ENCODE peak calls at places on chromosomes 16 and 17, in four cellular contexts. H is SJSA1, T is dorsolateral prefrontal cortex, E is Peyer's patch. D is an unnamed sample.
A peak's percentile ranks its signal among the peaks of the same experiment; 100 is the strongest.

GRCh38 chr16:69711115-69711740 is 15.1 kb downstream of the NQO1 start:
- DNase-seq in H (no peak), E (no peak), T (no peak), D (no peak)

GRCh38 chr17:55641559-55642160 is 81.0 kb downstream of the TMEM100 start:
- DNase-seq in H (peak; percentile 31), E (peak; percentile 41), T (no peak), D (peak; percentile 5)

GRCh38 chr17:40191237-40192208 is 14.3 kb downstream of the RAPGEFL1 start:
- DNase-seq in E (peak; percentile 83), H (peak; percentile 63), T (peak; percentile 63), D (peak; percentile 65)

GRCh38 chr17:38604479-38605229 is 1.1 kb downstream of the SRCIN1 start:
- DNase-seq in E (no peak), T (peak; percentile 83), H (no peak), D (no peak)

GRCh38 chr17:11296994-11297393 is 56.0 kb downstream of the SHISA6 start:
- DNase-seq in H (no peak), T (no peak), E (no peak), D (no peak)

GRCh38 chr16:57025941-57026777 is 36.8 kb downstream of the NLRC5 start:
- DNase-seq in H (no peak), T (no peak), E (no peak), D (no peak)

GRCh38 chr16:86726340-86726739 is 148.0 kb downstream of the FOXL1 start:
- DNase-seq in E (no peak), T (no peak), H (no peak), D (no peak)

GRCh38 chr16:65235339-65236177 is 113.7 kb upstream of the CDH11 start:
- DNase-seq in T (no peak), E (no peak), H (no peak), D (no peak)

GRCh38 chr17:39622380-39623006 is 4.3 kb upstream of the PPP1R1B start:
- DNase-seq in E (peak; percentile 27), H (no peak), T (no peak), D (no peak)

GRCh38 chr17:81339180-81339501 is 44.0 kb upstream of the SLC38A10 start:
- DNase-seq in T (no peak), E (no peak), H (no peak), D (no peak)

GRCh38 chr17:81342062-81342699 is 47.1 kb upstream of the SLC38A10 start:
- DNase-seq in T (no peak), E (no peak), H (no peak), D (no peak)

GRCh38 chr17:81341347-81342061 is 46.4 kb upstream of the SLC38A10 start:
- DNase-seq in T (no peak), E (no peak), H (no peak), D (no peak)

GRCh38 chr17:81339502-81340296 is 44.6 kb upstream of the SLC38A10 start:
- DNase-seq in T (no peak), E (no peak), H (no peak), D (no peak)

DNA sequence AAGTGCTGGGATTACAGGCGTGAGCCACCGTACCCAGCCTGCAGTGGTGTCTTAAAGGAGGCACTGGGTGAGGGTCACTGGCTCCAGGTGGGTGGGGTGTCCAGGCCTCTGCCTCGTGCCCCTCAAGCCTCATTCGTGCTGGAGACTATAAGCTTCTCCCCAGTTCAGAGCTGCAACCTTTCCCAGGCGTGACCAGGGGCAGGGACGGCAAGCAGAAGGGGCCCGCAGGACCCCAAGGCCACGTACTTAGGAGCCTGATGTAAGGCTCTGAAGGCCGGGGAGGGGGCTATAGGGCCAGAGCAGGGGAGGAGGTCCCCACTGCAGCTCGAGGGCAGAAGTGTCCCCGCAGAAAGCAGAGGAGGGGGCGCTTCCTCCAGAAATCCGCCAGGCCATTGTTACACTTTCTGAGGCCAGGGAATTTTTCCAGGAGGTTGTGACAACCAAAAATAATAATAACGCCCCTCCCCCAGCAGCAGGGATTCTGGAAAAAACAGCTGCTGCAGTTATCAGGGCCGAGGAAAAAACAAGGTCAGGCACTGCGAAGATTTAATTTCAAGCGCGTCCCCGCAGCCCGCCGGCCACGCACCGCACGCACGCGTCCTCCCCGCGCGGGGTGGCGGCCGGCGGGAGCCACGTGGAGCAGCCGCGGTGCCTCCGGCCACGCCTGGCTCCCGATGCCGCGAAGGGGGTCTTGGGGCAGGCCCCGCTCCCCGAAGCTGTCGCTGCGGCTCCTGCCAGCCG is 45.7 kb upstream of the SLC38A10 start:
- DNase-seq in T (no peak), E (no peak), H (no peak), D (no peak)
- H3K4me3 ChIP-seq in T (peak overlapping the region; percentile 76), E (peak overlapping the region; percentile 85), H (no peak overlapping the region), D (no peak overlapping the region)

DNA sequence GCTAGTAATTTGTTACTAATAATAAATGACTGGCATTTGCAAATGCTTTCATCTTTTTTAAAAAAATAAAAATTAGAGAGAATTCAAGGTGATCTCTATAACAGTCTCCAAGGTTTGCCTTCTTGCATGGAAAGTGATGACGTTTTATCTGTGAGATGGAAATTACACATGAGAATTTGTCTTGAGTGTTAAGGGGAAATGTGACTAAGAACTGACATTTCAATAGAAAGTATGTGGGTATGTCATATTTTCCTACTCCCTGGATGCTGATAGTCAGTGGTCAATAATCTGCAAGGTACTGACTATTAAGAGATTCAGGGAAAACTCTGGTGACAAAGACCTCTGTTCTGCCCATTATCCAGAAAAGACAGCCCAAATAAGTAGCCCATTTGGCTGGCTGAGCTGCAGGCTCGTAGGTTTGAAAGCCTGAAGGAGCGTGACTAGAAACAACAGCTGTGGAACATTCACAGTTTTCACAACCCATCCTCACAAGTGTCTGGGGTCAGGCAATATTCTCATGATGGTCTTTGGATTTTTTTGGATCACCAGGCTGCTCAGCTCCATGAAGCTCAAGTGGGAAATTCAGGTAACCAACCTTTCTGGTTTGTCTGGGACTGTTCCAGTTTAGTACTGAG is 49.7 kb upstream of the WSCD1 start:
- DNase-seq in H (no peak), E (no peak), T (no peak), D (no peak)
- H3K27me3 ChIP-seq in H (no peaks in the 10 kb centered on the region), E (no peaks in the 10 kb centered on the region), T (no peaks in the 10 kb centered on the region), D (no peaks in the 10 kb centered on the region)

GRCh38 chr17:36932383-36933173 is 4.7 kb upstream of the LHX1 start:
- DNase-seq in H (no peak), T (no peak), E (no peak), D (no peak)

GRCh38 chr17:36933174-36934143 is 3.8 kb upstream of the LHX1 start:
- DNase-seq in T (no peak), H (no peak), E (no peak), D (no peak)

GRCh38 chr17:36930501-36930900 is 6.8 kb upstream of the LHX1 start:
- DNase-seq in T (no peak), E (no peak), H (no peak), D (no peak)

GRCh38 chr17:36931096-36931696 is 6.1 kb upstream of the LHX1 start:
- DNase-seq in H (no peak), T (no peak), E (no peak), D (no peak)

DNA sequence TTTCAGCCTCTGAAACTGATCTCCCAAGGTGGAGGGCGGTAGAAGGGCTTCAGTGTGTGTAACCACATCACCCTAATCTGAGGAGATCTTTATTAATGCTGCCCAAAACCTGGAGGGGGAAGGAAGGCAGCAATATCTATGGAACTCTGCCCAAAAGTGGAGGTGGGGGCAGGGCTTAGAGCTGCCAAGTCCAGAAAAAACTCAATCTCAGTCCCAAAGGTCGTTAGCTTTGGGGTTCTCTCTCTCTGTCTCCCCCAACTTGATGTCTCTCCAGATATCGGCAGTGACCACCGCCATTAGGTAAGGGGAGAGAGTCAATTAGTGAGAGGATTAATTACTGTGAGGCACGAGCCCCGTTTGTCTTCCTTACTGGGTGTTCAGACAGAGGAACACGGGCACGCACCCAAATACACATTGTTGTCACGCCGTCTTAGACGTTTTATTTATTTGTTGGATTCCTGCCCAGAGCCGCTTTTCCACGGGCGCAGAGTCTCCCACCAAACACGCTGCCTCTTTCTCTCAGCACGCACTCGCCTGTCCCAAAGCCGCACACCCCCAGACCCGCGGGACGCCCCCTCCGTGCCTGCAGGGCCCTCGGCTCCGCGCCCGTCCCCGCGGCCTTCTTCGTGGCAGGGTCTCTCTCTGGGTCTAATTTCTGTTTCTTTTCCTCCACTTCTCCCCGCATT is 5.4 kb upstream of the LHX1 start:
- DNase-seq in T (no peak), H (no peak), E (no peak), D (no peak)
- H3K4me3 ChIP-seq in T (peak overlapping the region; percentile 1), H (no peak overlapping the region), E (peak overlapping the region; percentile 27), D (no peak overlapping the region)

DNA sequence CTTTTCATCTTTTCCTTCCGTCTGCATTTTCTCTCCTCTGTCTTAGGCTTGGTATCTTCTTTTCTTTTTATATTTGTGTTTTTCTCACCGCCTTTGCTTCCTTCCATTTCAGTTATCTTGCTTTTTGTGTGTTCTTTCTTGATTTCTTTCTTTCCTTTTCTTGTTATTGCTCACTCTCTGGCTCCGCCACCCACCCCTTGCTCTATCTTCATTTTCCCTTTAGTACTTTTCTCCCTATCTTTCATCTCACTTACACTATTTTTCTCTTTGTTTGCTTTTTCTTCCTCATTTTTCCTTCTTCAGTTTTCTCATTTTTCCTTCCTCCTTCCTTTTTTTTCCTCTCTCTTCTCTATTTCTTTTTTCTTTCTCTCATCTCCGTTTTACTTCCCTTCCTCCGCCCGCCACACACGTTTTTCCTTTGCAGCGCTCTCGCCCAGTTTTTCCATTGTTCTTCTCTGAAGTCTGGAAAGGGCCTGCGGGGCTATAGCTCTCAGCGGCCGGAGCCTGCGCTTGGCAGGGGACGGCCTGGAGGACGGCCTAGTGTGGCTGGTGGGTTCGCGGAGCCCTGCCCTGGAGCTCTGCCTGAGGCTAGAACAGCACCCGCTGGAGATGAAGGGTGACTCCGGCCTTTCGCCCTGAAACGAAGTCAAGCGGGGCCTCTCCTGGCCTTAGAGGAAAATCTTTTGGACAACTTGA is 5.2 kb upstream of the HOXB13 start:
- DNase-seq in T (no peak), E (no peak), H (no peak), D (no peak)
- H3K27me3 ChIP-seq in T (peaks cover 90% of the 10 kb centered on the region), E (peaks cover 57% of the 10 kb centered on the region), H (peaks cover 93% of the 10 kb centered on the region), D (peaks cover 74% of the 10 kb centered on the region)